ENCODE peak calls at places on chromosomes 11 and 22, in four cellular contexts. E is H1, U is HepG2, W is GM12878. Q is an unnamed sample.
A peak's percentile ranks its signal among the peaks of the same experiment; 100 is the strongest.

GRCh38 chr11:13043912-13044628 is 35.0 kb downstream of the RASSF10 start:
- DNase-seq in E (no peak), U (no peak), W (no peak), Q (no peak)

GRCh38 chr22:26581769-26582168 is 8.2 kb downstream of the TPST2 start:
- DNase-seq in E (no peak), W (no peak), U (no peak), Q (no peak)

GRCh38 chr11:100860318-100860896 is 173.3 kb downstream of the ARHGAP42 start:
- DNase-seq in W (no peak), U (no peak), E (no peak), Q (no peak)

GRCh38 chr22:22520020-22520656 is at the start of gene ZNF280A:
- DNase-seq in W (no peak), E (no peak), U (peak; percentile 94), Q (no peak)

GRCh38 chr22:17783773-17784480 is 9.7 kb upstream of the BID start:
- DNase-seq in W (no peak), E (no peak), U (no peak), Q (no peak)

GRCh38 chr11:78050964-78051831 is 12.5 kb upstream of the THRSP start:
- DNase-seq in E (no peak), W (no peak), U (peak; percentile 65), Q (peak; percentile 23)

GRCh38 chr11:60756307-60757032 is at the start of gene MS4A15:
- DNase-seq in U (peak; percentile 36), W (no peak), E (no peak), Q (peak; percentile 50)

GRCh38 chr22:46072981-46073682 is 77.2 kb upstream of the PPARA start:
- DNase-seq in E (no peak), W (no peak), U (no peak), Q (no peak)

GRCh38 chr11:44484211-44484610 is 81.3 kb upstream of the CD82 start:
- DNase-seq in U (peak; percentile 16), E (no peak), W (no peak), Q (peak; percentile 49)

GRCh38 chr11:19939415-19939929 is 220.8 kb downstream of the DBX1 start:
- DNase-seq in E (no peak), W (no peak), U (no peak), Q (no peak)

GRCh38 chr11:104624021-104624420 is 274.2 kb downstream of the CASP12 start:
- DNase-seq in U (no peak), E (no peak), W (no peak), Q (peak; percentile 44)

GRCh38 chr11:2104524-2105440 is 34.4 kb downstream of the IGF2 start:
- DNase-seq in W (no peak), U (no peak), E (no peak), Q (no peak)

GRCh38 chr22:39510529-39511149 is 8.5 kb downstream of the MIEF1 start:
- DNase-seq in U (no peak), E (no peak), W (no peak), Q (no peak)

GRCh38 chr11:120182790-120183491 is 27.9 kb upstream of the OAF start:
- DNase-seq in U (peak; percentile 73), E (no peak), W (no peak), Q (peak; percentile 64)

GRCh38 chr11:70192666-70193410 is 10.3 kb upstream of the FADD start:
- DNase-seq in E (no peak), U (no peak), W (no peak), Q (no peak)

GRCh38 chr11:102226702-102227101 is 90.6 kb upstream of the BIRC3 start:
- DNase-seq in U (no peak), E (no peak), W (no peak), Q (no peak)

GRCh38 chr11:13051257-13051656 is 42.1 kb downstream of the RASSF10 start:
- DNase-seq in W (no peak), U (no peak), E (no peak), Q (no peak)

GRCh38 chr11:79068356-79068755 is 372.5 kb downstream of the TENM4 start:
- DNase-seq in U (no peak), E (no peak), W (no peak), Q (no peak)

GRCh38 chr11:59810911-59811259 is 307 bp upstream of the MRPL16 start:
- DNase-seq in U (no peak), W (no peak), E (no peak), Q (no peak)

GRCh38 chr11:64233913-64234839 is at the start of gene VEGFB:
- DNase-seq in E (no peak), W (no peak), U (no peak), Q (no peak)

GRCh38 chr22:43706558-43707328 is 105.4 kb downstream of the EFCAB6 start:
- DNase-seq in W (no peak), U (no peak), E (no peak), Q (no peak)

GRCh38 chr22:24953294-24954113 is 988 bp downstream of the KIAA1671 start:
- DNase-seq in W (no peak), E (no peak), U (peak; percentile 15), Q (no peak)
- H3K9ac ChIP-seq in W (no peak overlapping the region), E (peak overlapping the region; percentile 85), U (peak overlapping the region; percentile 89), Q (peak overlapping the region; percentile 86)

DNA sequence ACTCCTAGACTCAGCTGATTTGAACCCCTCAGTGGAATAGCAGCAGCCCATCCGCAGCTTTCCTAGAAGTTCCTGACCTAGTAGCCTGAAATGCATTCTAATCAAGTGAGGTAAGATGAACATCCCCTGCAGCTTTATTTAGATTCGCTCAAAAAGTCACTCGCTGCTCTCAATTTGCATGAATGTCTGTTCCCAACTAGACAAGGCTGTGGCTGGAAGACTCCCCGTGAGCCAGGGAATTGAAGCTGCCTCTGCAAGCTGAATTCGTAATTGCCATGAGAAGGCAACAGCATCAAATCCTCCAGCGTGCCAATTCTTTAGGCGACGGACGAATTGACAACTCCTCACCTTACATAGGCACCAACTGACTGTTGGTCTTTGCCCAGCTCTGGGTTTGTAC is 17.1 kb upstream of the SCN3B start:
- DNase-seq in E (no peak), U (no peak), W (no peak), Q (peak; percentile 36)
- TF ChIP-seq SUZ12 in E (no peak), U (no peak), W (no peak), Q (no peak)

GRCh38 chr11:34243620-34244493 is 114.0 kb downstream of the ABTB2 start:
- DNase-seq in U (no peak), W (peak; percentile 86), E (no peak), Q (no peak)

GRCh38 chr11:34239465-34240149 is 118.2 kb downstream of the ABTB2 start:
- DNase-seq in E (no peak), W (no peak), U (no peak), Q (no peak)

GRCh38 chr11:34245043-34245442 is 112.8 kb downstream of the ABTB2 start:
- DNase-seq in U (no peak), W (no peak), E (no peak), Q (no peak)

GRCh38 chr11:34240150-34240494 is 117.7 kb downstream of the ABTB2 start:
- DNase-seq in W (no peak), E (no peak), U (no peak), Q (no peak)

GRCh38 chr11:34242037-34242625 is 115.7 kb downstream of the ABTB2 start:
- DNase-seq in W (no peak), U (no peak), E (no peak), Q (no peak)
- TF ChIP-seq YY1 in W (no peak), U (no peak), E (no peak), Q (no peak)

GRCh38 chr11:47155914-47156313 is 20.8 kb downstream of the ARFGAP2 start:
- DNase-seq in U (no peak), E (no peak), W (no peak), Q (no peak)

GRCh38 chr11:47156333-47156732 is 20.3 kb downstream of the ARFGAP2 start:
- DNase-seq in E (no peak), U (no peak), W (no peak), Q (no peak)

GRCh38 chr11:47154738-47155570 is 21.7 kb downstream of the ARFGAP2 start:
- DNase-seq in U (no peak), W (no peak), E (no peak), Q (no peak)

GRCh38 chr11:47152126-47152952 is 24.3 kb downstream of the ARFGAP2 start:
- DNase-seq in W (no peak), U (no peak), E (no peak), Q (no peak)

DNA sequence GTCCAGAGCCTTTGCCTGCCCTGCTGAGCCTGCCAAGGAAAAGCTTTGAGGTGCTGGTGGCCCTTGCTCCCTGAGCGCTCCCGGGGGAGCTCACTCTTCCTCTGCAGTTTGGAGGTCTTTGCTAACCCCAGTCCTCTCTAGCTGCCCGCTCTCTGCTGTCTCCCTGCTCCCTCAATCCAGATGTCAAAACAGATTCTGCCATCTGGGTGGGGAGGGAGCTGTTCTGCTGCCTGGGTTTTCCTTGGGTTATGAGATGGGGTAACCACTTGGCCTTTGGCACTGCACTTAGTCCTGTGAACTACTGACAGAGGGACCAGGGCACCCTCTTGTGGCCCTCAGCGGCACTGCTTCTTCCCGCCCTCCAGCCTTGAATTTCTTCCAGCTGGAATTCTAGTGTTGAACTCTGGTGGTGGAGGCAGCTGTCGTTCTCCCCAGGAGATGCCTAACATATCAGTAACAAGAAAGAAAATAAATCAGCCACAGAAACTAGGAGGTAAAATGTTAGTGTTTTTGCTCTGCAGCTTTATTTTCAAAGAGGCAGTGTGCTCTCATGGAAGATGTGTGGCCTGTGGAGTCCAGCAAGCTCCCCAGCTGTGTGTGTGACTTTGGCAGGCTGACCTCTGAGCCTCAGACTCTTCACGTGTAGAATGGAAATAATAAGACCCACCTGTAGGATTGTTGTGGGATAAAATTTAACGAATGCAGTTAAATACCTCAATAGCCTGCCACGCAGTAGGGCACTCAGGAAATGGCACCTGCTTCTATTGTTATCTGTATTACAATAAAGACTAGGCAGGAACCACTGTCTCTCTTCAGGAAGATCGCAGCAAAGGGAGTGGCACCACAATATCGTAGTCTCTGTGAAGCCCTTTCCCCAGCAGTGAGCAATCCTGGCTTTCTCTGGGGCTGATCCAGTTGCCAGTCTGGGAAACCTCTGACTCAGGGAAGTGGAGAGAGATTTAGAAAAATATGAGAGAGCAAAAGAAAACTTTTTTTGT is 23.4 kb downstream of the ARFGAP2 start:
- DNase-seq in U (peak; percentile 63), E (no peak), W (peak; percentile 7), Q (no peak)
- H3K9ac ChIP-seq in U (no peak overlapping the region), E (no peak overlapping the region), W (no peak overlapping the region), Q (no peak overlapping the region)